ENCODE peak calls at places on chromosomes 6 and 20, in seven cellular contexts. G, B, U, T, V, K and J are unnamed samples.

GRCh38 chr6:111805511-111806181 is 67.6 kb downstream of the FYN start:
- DNase-seq in G (no peak), B (no peak), U (no peak), T (no peak), V (peak; percentile 78), K (peak; percentile 27), J (no peak)

GRCh38 chr20:46220808-46221207 is 87.5 kb downstream of the CDH22 start:
- DNase-seq in G (peak; percentile 75), B (no peak), U (peak; percentile 89), T (no peak), V (no peak), K (peak; percentile 64), J (no peak)

GRCh38 chr6:114445846-114446245 is 103.0 kb upstream of the HS3ST5 start:
- DNase-seq in G (no peak), B (no peak), U (no peak), T (no peak), V (no peak), K (no peak), J (no peak)

GRCh38 chr6:38302081-38302480 is 337.6 kb downstream of the BTBD9 start:
- DNase-seq in G (no peak), B (no peak), U (no peak), T (no peak), V (no peak), K (no peak), J (no peak)

GRCh38 chr6:52162940-52163908 is 23.0 kb upstream of the IL17A start:
- DNase-seq in G (peak; percentile 54), B (no peak), U (no peak), T (peak; percentile 53), V (no peak), K (no peak), J (peak; percentile 47)

GRCh38 chr6:161411265-161411944 is 137.5 kb upstream of the AGPAT4 start:
- DNase-seq in G (no peak), B (no peak), U (no peak), T (no peak), V (no peak), K (no peak), J (no peak)

GRCh38 chr6:165599596-165600487 is 63.2 kb downstream of the PDE10A start:
- DNase-seq in G (no peak), B (no peak), U (no peak), T (no peak), V (no peak), K (no peak), J (no peak)

GRCh38 chr6:168949876-168950499 is 303.7 kb downstream of the THBS2 start:
- DNase-seq in G (no peak), B (no peak), U (no peak), T (no peak), V (no peak), K (no peak), J (no peak)

GRCh38 chr20:9311132-9311531 is 203.3 kb upstream of the LAMP5 start:
- DNase-seq in G (no peak), B (no peak), U (no peak), T (no peak), V (no peak), K (no peak), J (no peak)

GRCh38 chr6:169961772-169962561 is 210.5 kb downstream of the ERMARD start:
- DNase-seq in G (no peak), B (peak; percentile 76), U (peak; percentile 32), T (no peak), V (no peak), K (no peak), J (no peak)

GRCh38 chr6:46932526-46932925 is 10.8 kb upstream of the ADGRF5 start:
- DNase-seq in G (no peak), B (no peak), U (no peak), T (no peak), V (no peak), K (no peak), J (no peak)

GRCh38 chr6:13407709-13408695 is 79.4 kb downstream of the GFOD1 start:
- DNase-seq in G (no peak), B (no peak), U (no peak), T (peak; percentile 100), V (no peak), K (no peak), J (no peak)

GRCh38 chr20:58028123-58028522 is 200.3 kb downstream of the ANKRD60 start:
- DNase-seq in G (no peak), B (peak; percentile 76), U (no peak), T (no peak), V (no peak), K (no peak), J (no peak)

GRCh38 chr6:99522531-99522930 is 7.3 kb upstream of the USP45 start:
- DNase-seq in G (no peak), B (no peak), U (no peak), T (peak; percentile 72), V (no peak), K (no peak), J (no peak)

GRCh38 chr20:32511358-32512046 is 73.6 kb downstream of the NOL4L start:
- DNase-seq in G (no peak), B (no peak), U (no peak), T (no peak), V (no peak), K (no peak), J (no peak)

GRCh38 chr6:137951064-137951597 is 84.1 kb downstream of the TNFAIP3 start:
- DNase-seq in G (no peak), B (no peak), U (no peak), T (no peak), V (no peak), K (no peak), J (no peak)

GRCh38 chr20:62635852-62636251 is 6.5 kb upstream of the SLCO4A1 start:
- DNase-seq in G (no peak), B (no peak), U (no peak), T (no peak), V (no peak), K (no peak), J (no peak)

GRCh38 chr6:7697432-7697819 is 28.5 kb upstream of the BMP6 start:
- DNase-seq in G (no peak), B (no peak), U (no peak), T (no peak), V (no peak), K (no peak), J (no peak)

GRCh38 chr6:168496932-168497331 is 55.9 kb downstream of the SMOC2 start:
- DNase-seq in G (no peak), B (no peak), U (no peak), T (no peak), V (no peak), K (no peak), J (no peak)

GRCh38 chr20:39986231-39986904 is 702.7 kb downstream of the MAFB start:
- DNase-seq in G (no peak), B (peak; percentile 52), U (peak; percentile 29), T (no peak), V (no peak), K (no peak), J (no peak)

GRCh38 chr20:33262658-33263065 is 20.4 kb upstream of the BPIFB1 start:
- DNase-seq in G (peak; percentile 62), B (no peak), U (peak; percentile 52), T (peak; percentile 82), V (no peak), K (peak; percentile 20), J (peak; percentile 18)

GRCh38 chr6:40409143-40409542 is 178.0 kb downstream of the LRFN2 start:
- DNase-seq in G (no peak), B (no peak), U (no peak), T (no peak), V (no peak), K (no peak), J (no peak)

GRCh38 chr20:50575869-50576720 is 65.9 kb downstream of the PTPN1 start:
- DNase-seq in G (peak; percentile 22), B (peak; percentile 74), U (peak; percentile 70), T (peak; percentile 63), V (no peak), K (peak; percentile 45), J (no peak)

DNA sequence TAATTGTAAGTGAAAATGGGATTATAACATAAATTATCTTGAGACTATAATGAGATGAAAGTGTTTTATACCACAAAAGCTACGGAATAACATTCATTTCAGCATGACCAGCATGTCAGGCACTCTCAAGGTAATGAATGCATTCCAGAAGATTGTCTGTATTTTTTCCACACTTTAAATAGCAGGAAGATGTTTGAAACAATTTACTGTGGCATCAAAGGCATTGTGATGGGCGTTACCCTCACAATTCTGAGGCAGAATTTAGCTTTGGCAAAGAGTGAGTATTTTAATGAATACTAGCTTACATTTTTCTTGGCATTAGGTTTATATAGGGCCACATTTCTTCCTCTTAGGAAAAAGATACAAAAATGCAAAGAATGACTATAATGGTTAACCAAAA is 627.2 kb downstream of the BCKDHB start:
- DNase-seq in G (no peak), B (no peak), U (no peak), T (no peak), V (no peak), K (no peak), J (no peak)
- TF ChIP-seq SIN3A in G (no peak), B (no peak), U (no peak), T (no peak), V (no peak), K (no peak), J (no peak)

GRCh38 chr6:5379647-5380242 is 118.4 kb downstream of the FARS2 start:
- DNase-seq in G (peak; percentile 24), B (peak; percentile 64), U (peak; percentile 32), T (peak; percentile 71), V (peak; percentile 25), K (peak; percentile 16), J (peak; percentile 18)
- TF ChIP-seq CTCF in G (peak; percentile 64), B (peak; percentile 92), U (peak; percentile 49), T (peak; percentile 90), V (peak; percentile 87), K (peak; percentile 89), J (peak; percentile 81)

DNA sequence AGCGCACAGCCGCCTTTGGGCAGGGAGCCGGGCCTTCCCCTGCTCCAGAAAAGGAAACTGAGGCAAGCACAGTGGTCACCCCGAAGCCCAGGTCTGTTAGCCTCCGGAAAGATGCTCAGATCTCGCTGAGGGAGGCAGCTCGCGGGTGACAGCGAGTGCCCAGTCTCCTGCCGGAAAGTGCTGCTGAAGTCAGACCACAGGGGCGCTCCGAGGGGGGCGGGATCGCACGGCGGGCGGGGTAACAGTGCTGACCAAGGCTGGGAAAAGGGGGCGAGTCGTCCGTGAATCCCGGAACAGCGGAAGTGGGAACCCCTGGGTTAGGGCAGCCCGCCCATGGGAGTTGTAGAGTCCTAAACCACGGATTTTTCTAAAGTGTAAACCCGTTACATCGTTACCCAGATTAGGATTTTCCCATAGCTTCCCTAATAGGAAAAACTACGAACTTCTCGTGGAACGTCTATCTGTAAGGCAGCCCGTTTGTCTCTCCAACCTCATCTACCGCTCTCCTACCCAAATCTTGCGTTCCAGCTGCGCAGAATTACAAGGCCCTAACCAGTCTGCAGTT is 504 bp downstream of the VPS16 start:
- DNase-seq in G (no peak), B (peak; percentile 76), U (peak; percentile 85), T (peak; percentile 66), V (no peak), K (peak; percentile 64), J (no peak)
- TF ChIP-seq SIN3A in G (no peak), B (no peak), U (no peak), T (peak; percentile 18), V (no peak), K (no peak), J (no peak)

DNA sequence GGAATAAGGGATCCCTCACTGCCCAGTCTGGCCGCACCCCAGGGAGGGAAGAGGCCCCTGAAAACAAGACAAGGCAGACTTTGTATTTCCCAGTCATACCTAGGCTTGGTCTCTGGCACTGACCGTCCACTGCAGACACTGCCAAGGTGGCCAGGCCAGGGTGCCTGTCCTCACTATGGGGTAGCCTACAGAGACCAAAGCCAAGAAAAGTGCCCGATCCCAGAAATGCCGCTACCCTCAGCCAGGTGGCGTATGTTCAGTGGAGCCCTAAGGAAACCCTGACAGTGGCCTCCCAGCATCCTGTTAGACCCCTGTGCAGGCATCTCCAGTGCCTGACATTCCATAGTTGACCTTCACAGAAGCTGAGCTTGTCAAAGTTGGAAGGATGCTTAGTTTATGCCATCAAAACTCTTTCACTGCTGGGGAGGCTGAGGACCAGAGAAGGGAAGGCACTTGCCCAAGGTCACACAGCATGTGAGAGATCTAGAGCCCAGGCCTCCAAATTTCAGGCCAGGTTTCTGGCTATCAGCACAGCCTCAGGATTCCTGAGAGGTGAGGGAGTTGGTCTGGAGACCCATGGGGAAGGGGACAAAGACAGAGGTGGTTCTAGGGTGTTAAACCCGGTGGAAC is 2.5 kb downstream of the SCRT2 start:
- DNase-seq in G (no peak), B (peak; percentile 60), U (peak; percentile 71), T (no peak), V (no peak), K (peak; percentile 21), J (no peak)
- TF ChIP-seq CTCF in G (peak; percentile 64), B (peak; percentile 83), U (no peak), T (peak; percentile 38), V (peak; percentile 18), K (peak; percentile 54), J (peak; percentile 67)